ENCODE peak calls at places on chromosomes 11 and 22, in eight cellular contexts. One of them, this sample, is unnamed.

GRCh38 chr22:45120931-45121330 is 42.8 kb upstream of the NUP50 start:
- DNase-seq in upper lobe of right lung: no peak
- DNase-seq in NCI-H1436: no peak
- DNase-seq in EL: no peak
- DNase-seq in stimulated activated CD8-positive, alpha-beta memory T cell treated with anti-CD3 and anti-CD28 coated beads, Interleukin-15, amount 100 ng/mL, for 4 hours: no peak
- DNase-seq in iPS-NIHi11: no peak
- DNase-seq in amniotic epithelial cell: peak
- DNase-seq in right cardiac atrium: no peak
- DNase-seq in this sample: no peak

GRCh38 chr22:48096846-48097665 is 1334.6 kb downstream of the TBC1D22A start:
- DNase-seq in stimulated activated CD8-positive, alpha-beta memory T cell treated with anti-CD3 and anti-CD28 coated beads, Interleukin-15, amount 100 ng/mL, for 4 hours: no peak
- DNase-seq in EL: no peak
- DNase-seq in upper lobe of right lung: peak
- DNase-seq in iPS-NIHi11: no peak
- DNase-seq in amniotic epithelial cell: no peak
- DNase-seq in right cardiac atrium: no peak
- DNase-seq in NCI-H1436: no peak
- DNase-seq in this sample: no peak

GRCh38 chr11:20203836-20204235 is 43.6 kb upstream of the DBX1 start:
- DNase-seq in amniotic epithelial cell: no peak
- DNase-seq in EL: no peak
- DNase-seq in upper lobe of right lung: no peak
- DNase-seq in right cardiac atrium: no peak
- DNase-seq in iPS-NIHi11: no peak
- DNase-seq in NCI-H1436: no peak
- DNase-seq in stimulated activated CD8-positive, alpha-beta memory T cell treated with anti-CD3 and anti-CD28 coated beads, Interleukin-15, amount 100 ng/mL, for 4 hours: no peak
- DNase-seq in this sample: no peak

GRCh38 chr11:18471995-18472394 is 16.3 kb downstream of the LDHAL6A start:
- DNase-seq in stimulated activated CD8-positive, alpha-beta memory T cell treated with anti-CD3 and anti-CD28 coated beads, Interleukin-15, amount 100 ng/mL, for 4 hours: no peak
- DNase-seq in right cardiac atrium: no peak
- DNase-seq in amniotic epithelial cell: no peak
- DNase-seq in NCI-H1436: no peak
- DNase-seq in upper lobe of right lung: no peak
- DNase-seq in iPS-NIHi11: no peak
- DNase-seq in EL: no peak
- DNase-seq in this sample: no peak

GRCh38 chr11:123168955-123169484 is 26.0 kb downstream of the CLMP start:
- DNase-seq in EL: no peak
- DNase-seq in amniotic epithelial cell: no peak
- DNase-seq in iPS-NIHi11: no peak
- DNase-seq in stimulated activated CD8-positive, alpha-beta memory T cell treated with anti-CD3 and anti-CD28 coated beads, Interleukin-15, amount 100 ng/mL, for 4 hours: no peak
- DNase-seq in upper lobe of right lung: no peak
- DNase-seq in right cardiac atrium: no peak
- DNase-seq in NCI-H1436: no peak
- DNase-seq in this sample: peak

GRCh38 chr11:8267831-8268529 is 4.3 kb upstream of the LMO1 start:
- DNase-seq in iPS-NIHi11: peak
- DNase-seq in right cardiac atrium: no peak
- DNase-seq in EL: no peak
- DNase-seq in amniotic epithelial cell: no peak
- DNase-seq in upper lobe of right lung: peak
- DNase-seq in stimulated activated CD8-positive, alpha-beta memory T cell treated with anti-CD3 and anti-CD28 coated beads, Interleukin-15, amount 100 ng/mL, for 4 hours: no peak
- DNase-seq in NCI-H1436: no peak
- DNase-seq in this sample: no peak

GRCh38 chr11:86519064-86519911 is 144.6 kb downstream of the CCDC81 start:
- DNase-seq in right cardiac atrium: no peak
- DNase-seq in EL: peak
- DNase-seq in NCI-H1436: no peak
- DNase-seq in stimulated activated CD8-positive, alpha-beta memory T cell treated with anti-CD3 and anti-CD28 coated beads, Interleukin-15, amount 100 ng/mL, for 4 hours: no peak
- DNase-seq in upper lobe of right lung: no peak
- DNase-seq in iPS-NIHi11: no peak
- DNase-seq in amniotic epithelial cell: peak
- DNase-seq in this sample: peak

GRCh38 chr22:22228421-22228820 is 16.2 kb upstream of the VPREB1 start:
- DNase-seq in amniotic epithelial cell: no peak
- DNase-seq in upper lobe of right lung: no peak
- DNase-seq in stimulated activated CD8-positive, alpha-beta memory T cell treated with anti-CD3 and anti-CD28 coated beads, Interleukin-15, amount 100 ng/mL, for 4 hours: no peak
- DNase-seq in NCI-H1436: no peak
- DNase-seq in iPS-NIHi11: no peak
- DNase-seq in EL: no peak
- DNase-seq in right cardiac atrium: no peak
- DNase-seq in this sample: no peak

This sample was measured in astrocyte of the spinal cord.